ENCODE peak calls at places on chromosomes 16 and 17, in five cellular contexts. K is AG09309, A is fibroblast of villous mesenchyme, M is GDM1, X is GM12865. U is an unnamed sample.

GRCh38 chr16:55021595-55022475 is 91.2 kb downstream of the IRX5 start:
- DNase-seq in K (peak), A (peak), M (no peak), X (peak), U (peak)

GRCh38 chr16:83542491-83542890 is 265.3 kb upstream of the HSBP1 start:
- DNase-seq in K (no peak), A (peak), M (no peak), X (no peak), U (no peak)

GRCh38 chr16:48441863-48442279 is 56.7 kb upstream of the SIAH1 start:
- DNase-seq in K (no peak), A (no peak), M (no peak), X (no peak), U (no peak)

GRCh38 chr17:4950757-4951204 is at the start of gene ENO3:
- DNase-seq in K (no peak), A (no peak), M (no peak), X (no peak), U (no peak)

GRCh38 chr17:37373530-37374159 is 2.1 kb upstream of the C17orf78 start:
- DNase-seq in K (peak), A (peak), M (peak), X (peak), U (peak)

GRCh38 chr17:37791434-37791833 is 46.6 kb upstream of the HNF1B start:
- DNase-seq in K (peak), A (peak), M (peak), X (peak), U (peak)

GRCh38 chr16:1619976-1620375 is 7.8 kb downstream of the CRAMP1 start:
- DNase-seq in K (no peak), A (no peak), M (no peak), X (no peak), U (no peak)

GRCh38 chr17:73976676-73977521 is 226.6 kb upstream of the RPL38 start:
- DNase-seq in K (no peak), A (no peak), M (no peak), X (no peak), U (peak)

GRCh38 chr16:87344931-87345631 is 27.9 kb upstream of the C16orf95 start:
- DNase-seq in K (no peak), A (peak), M (no peak), X (no peak), U (no peak)

GRCh38 chr16:23131841-23132576 is 17.2 kb downstream of the USP31 start:
- DNase-seq in K (no peak), A (peak), M (no peak), X (no peak), U (no peak)

U was measured in M059J.